ENCODE peak calls at places on chromosomes 16 and 17, in four cellular contexts. P is IMR-90, W is H9, K is H1. Z is an unnamed sample.

GRCh38 chr17:50830298-50830697 is 5.1 kb upstream of the WFIKKN2 start:
- DNase-seq in P (no peak), W (no peak), K (no peak), Z (no peak)

GRCh38 chr16:65235339-65236177 is 113.7 kb upstream of the CDH11 start:
- DNase-seq in P (no peak), W (peak; percentile 64), K (no peak), Z (peak; percentile 60)

GRCh38 chr16:2912330-2913199 is 834 bp downstream of the FLYWCH1 start:
- DNase-seq in P (peak; percentile 73), W (no peak), K (no peak), Z (peak; percentile 22)

GRCh38 chr17:7862692-7863437 is 5.1 kb downstream of the CYB5D1 start:
- DNase-seq in P (peak; percentile 54), W (peak; percentile 72), K (peak; percentile 78), Z (peak; percentile 78)

GRCh38 chr17:48970224-48970623 is 1.8 kb upstream of the GIP start:
- DNase-seq in P (no peak), W (no peak), K (no peak), Z (no peak)

GRCh38 chr16:15523092-15523541 is 88.7 kb downstream of the BMERB1 start:
- DNase-seq in P (no peak), W (no peak), K (no peak), Z (peak; percentile 31)

GRCh38 chr16:72126429-72126765 is 32.8 kb downstream of the DHX38 start:
- DNase-seq in P (no peak), W (no peak), K (no peak), Z (no peak)

GRCh38 chr16:87465306-87465705 is 27.5 kb downstream of the ZCCHC14 start:
- DNase-seq in P (peak; percentile 82), W (no peak), K (no peak), Z (no peak)

GRCh38 chr16:48385272-48385953 is at the start of gene SIAH1:
- DNase-seq in P (peak; percentile 68), W (peak; percentile 89), K (peak; percentile 93), Z (peak; percentile 91)

GRCh38 chr16:19348578-19349315 is 63.2 kb downstream of the CLEC19A start:
- DNase-seq in P (no peak), W (peak; percentile 77), K (peak; percentile 66), Z (peak; percentile 86)

GRCh38 chr17:28665994-28666393 is 4.0 kb downstream of the SUPT6H start:
- DNase-seq in P (no peak), W (no peak), K (no peak), Z (no peak)

GRCh38 chr16:78742501-78743283 is 643.2 kb downstream of the WWOX start:
- DNase-seq in P (peak; percentile 27), W (no peak), K (no peak), Z (peak; percentile 31)

GRCh38 chr17:82283208-82283749 is 9.8 kb upstream of the CSNK1D start:
- DNase-seq in P (peak; percentile 93), W (no peak), K (no peak), Z (no peak)

GRCh38 chr16:73124097-73124652 is 76.2 kb upstream of the ZFHX3 start:
- DNase-seq in P (peak; percentile 5), W (no peak), K (no peak), Z (peak; percentile 42)

GRCh38 chr16:56871172-56871593 is 6.2 kb downstream of the SLC12A3 start:
- DNase-seq in P (peak; percentile 53), W (no peak), K (no peak), Z (no peak)

GRCh38 chr17:15377608-15378007 is 36.2 kb upstream of the TEKT3 start:
- DNase-seq in P (peak; percentile 54), W (no peak), K (no peak), Z (no peak)

GRCh38 chr17:14688134-14688533 is 387.3 kb downstream of the HS3ST3B1 start:
- DNase-seq in P (no peak), W (no peak), K (no peak), Z (peak; percentile 34)

GRCh38 chr17:10089221-10089799 is 109.1 kb downstream of the GAS7 start:
- DNase-seq in P (peak; percentile 36), W (no peak), K (no peak), Z (no peak)

GRCh38 chr16:66391726-66392670 is 25.5 kb downstream of the CDH5 start:
- DNase-seq in P (no peak), W (peak; percentile 20), K (no peak), Z (no peak)

GRCh38 chr16:54506691-54507090 is 220.1 kb upstream of the IRX3 start:
- DNase-seq in P (no peak), W (no peak), K (no peak), Z (peak; percentile 16)

GRCh38 chr17:40034426-40035161 is 19.4 kb downstream of the CSF3 start:
- DNase-seq in P (no peak), W (no peak), K (no peak), Z (no peak)

GRCh38 chr17:16995930-16996329 is 24.0 kb upstream of the TNFRSF13B start:
- DNase-seq in P (no peak), W (no peak), K (no peak), Z (no peak)

GRCh38 chr17:74833501-74834361 is 26.0 kb downstream of the GRIN2C start:
- DNase-seq in P (peak; percentile 52), W (no peak), K (no peak), Z (no peak)

GRCh38 chr17:35540589-35541404 is 3.3 kb upstream of the SLFN12L start:
- DNase-seq in P (peak; percentile 51), W (no peak), K (no peak), Z (no peak)

GRCh38 chr16:69859105-69859969 is 91.8 kb upstream of the CLEC18A start:
- DNase-seq in P (no peak), W (peak; percentile 83), K (peak; percentile 76), Z (peak; percentile 88)

GRCh38 chr17:1039511-1040215 is 42.7 kb downstream of the TIMM22 start:
- DNase-seq in P (no peak), W (peak; percentile 62), K (no peak), Z (peak; percentile 47)

GRCh38 chr16:49788505-49788904 is 67.4 kb downstream of the ZNF423 start:
- DNase-seq in P (no peak), W (no peak), K (no peak), Z (no peak)

GRCh38 chr16:89574681-89575246 is 794 bp upstream of the CPNE7 start:
- DNase-seq in P (peak; percentile 61), W (peak; percentile 85), K (peak; percentile 92), Z (peak; percentile 90)

GRCh38 chr17:48611681-48612455 is 1.1 kb upstream of the HOXB7 start:
- DNase-seq in P (no peak), W (peak; percentile 86), K (no peak), Z (no peak)

GRCh38 chr17:67546578-67547527 is 169.8 kb downstream of the PITPNC1 start:
- DNase-seq in P (peak; percentile 71), W (peak; percentile 47), K (no peak), Z (peak; percentile 52)

GRCh38 chr16:86931410-86931941 is 353.1 kb downstream of the FOXL1 start:
- DNase-seq in P (peak; percentile 89), W (no peak), K (no peak), Z (peak; percentile 48)

GRCh38 chr16:7289299-7289698 is 43.3 kb upstream of the RBFOX1 start:
- DNase-seq in P (no peak), W (no peak), K (no peak), Z (no peak)

GRCh38 chr17:32927201-32927723 is 691 bp upstream of the TMEM98 start:
- DNase-seq in P (peak; percentile 11), W (no peak), K (no peak), Z (no peak)

GRCh38 chr16:21590287-21590686 is 9.1 kb upstream of the METTL9 start:
- DNase-seq in P (no peak), W (no peak), K (no peak), Z (no peak)

GRCh38 chr16:57102888-57103879 is 10.8 kb downstream of the CPNE2 start:
- DNase-seq in P (no peak), W (peak; percentile 45), K (no peak), Z (no peak)

GRCh38 chr17:2571523-2572303 is 21.7 kb upstream of the PAFAH1B1 start:
- DNase-seq in P (no peak), W (no peak), K (no peak), Z (no peak)

GRCh38 chr17:51354908-51355307 is 94.6 kb downstream of the UTP18 start:
- DNase-seq in P (no peak), W (no peak), K (no peak), Z (no peak)

GRCh38 chr16:87897563-87898505 is 28.5 kb upstream of the SLC7A5 start:
- DNase-seq in P (no peak), W (no peak), K (no peak), Z (no peak)

GRCh38 chr16:2715519-2715918 is 4.5 kb downstream of the PRSS27 start:
- DNase-seq in P (peak; percentile 46), W (peak; percentile 77), K (peak; percentile 80), Z (peak; percentile 59)

DNA sequence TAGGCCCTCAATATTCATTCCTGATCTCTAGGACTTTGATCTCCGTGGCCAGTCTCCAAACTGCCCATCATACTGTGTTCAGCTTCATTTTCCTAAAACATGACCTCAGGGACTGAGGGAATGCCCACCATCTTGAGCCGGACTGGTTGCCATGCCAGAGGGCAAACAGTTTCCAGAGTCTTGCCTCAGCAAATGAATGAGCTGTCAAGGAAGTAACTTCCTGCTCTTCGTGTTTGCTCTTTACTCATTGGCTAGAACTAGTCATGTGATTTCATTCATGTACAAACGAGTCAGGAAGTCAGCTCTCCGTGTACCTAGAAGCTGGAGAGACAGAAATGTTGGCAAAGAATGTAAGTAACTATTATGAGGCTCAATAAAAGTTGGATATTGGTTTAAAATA is 50.2 kb downstream of the ANKFN1 start:
- DNase-seq in P (no peak), W (no peak), K (no peak), Z (no peak)
- H4K5ac ChIP-seq in P (no peak overlapping the region), W (no peak overlapping the region), K (no peak overlapping the region), Z (no peak overlapping the region)

GRCh38 chr17:75888484-75888883 is 8.3 kb downstream of the TRIM65 start:
- DNase-seq in P (no peak), W (peak; percentile 77), K (no peak), Z (no peak)
- H4K5ac ChIP-seq in P (no peak overlapping the region), W (no peak overlapping the region), K (no peak overlapping the region), Z (no peak overlapping the region)

DNA sequence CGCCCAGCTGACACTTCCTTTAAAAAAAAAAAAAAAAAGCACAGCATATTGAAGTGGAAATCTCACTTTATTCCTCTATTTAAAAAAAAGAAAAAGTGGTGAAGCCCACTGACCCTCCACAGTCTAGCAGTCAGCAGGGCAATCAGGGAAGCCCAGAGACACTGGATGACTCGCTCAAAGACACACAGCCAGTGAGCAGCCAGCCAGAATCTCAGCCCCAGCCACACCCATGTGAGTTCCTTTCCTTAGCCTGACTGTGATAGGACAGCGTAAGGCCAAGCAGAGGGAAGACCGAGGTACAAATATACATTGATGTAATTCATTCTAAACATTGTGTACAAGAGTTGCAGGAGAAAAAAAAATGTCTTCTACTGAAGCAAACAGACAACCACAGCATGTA is 22.5 kb downstream of the XPO6 start:
- DNase-seq in P (peak; percentile 54), W (no peak), K (no peak), Z (no peak)
- H4K5ac ChIP-seq in P (peak overlapping the region; percentile 76), W (no peak overlapping the region), K (no peak overlapping the region), Z (no peak overlapping the region)

GRCh38 chr17:77117415-77117814 is 23.4 kb upstream of the SEC14L1 start:
- DNase-seq in P (no peak), W (no peak), K (no peak), Z (no peak)
- H4K5ac ChIP-seq in P (no peak overlapping the region), W (no peak overlapping the region), K (no peak overlapping the region), Z (no peak overlapping the region)

GRCh38 chr17:45201457-45201856 is 20.2 kb upstream of the FMNL1 start:
- DNase-seq in P (no peak), W (no peak), K (no peak), Z (no peak)
- H4K5ac ChIP-seq in P (no peak overlapping the region), W (no peak overlapping the region), K (no peak overlapping the region), Z (no peak overlapping the region)